ENCODE peak calls at places on chromosomes 13 and 19, in nine cellular contexts. One of them, this sample, is unnamed.
A peak's percentile ranks its signal among the peaks of the same experiment; 100 is the strongest.

GRCh38 chr19:33300016-33300981 is 2.0 kb downstream of the CEBPA start:
- DNase-seq in omental fat pad: no peak
- DNase-seq in suprapubic skin: no peak
- DNase-seq in Kasumi-1: no peak
- DNase-seq in stimulated activated CD8-positive, alpha-beta memory T cell treated with anti-CD3 and anti-CD28 coated beads, Interleukin-15, amount 100 ng/mL, for 24 hours: no peak
- DNase-seq in activated T-cell treated with anti-CD3 and anti-CD28 coated beads, Interleukin-2, amount 50 U/mL, for 72 hours: no peak
- DNase-seq in BJ: no peak
- DNase-seq in AG08395: no peak
- DNase-seq in activated naive CD4-positive, alpha-beta T cell treated with anti-CD3 and anti-CD28 coated beads, Interleukin-2, amount 10 ng/mL, durations not matched to agents 7 days and 5 days: no peak
- DNase-seq in this sample: no peak

GRCh38 chr19:23917856-23918255 is 3.2 kb downstream of the ZNF726 start:
- DNase-seq in omental fat pad: no peak
- DNase-seq in suprapubic skin: no peak
- DNase-seq in Kasumi-1: no peak
- DNase-seq in stimulated activated CD8-positive, alpha-beta memory T cell treated with anti-CD3 and anti-CD28 coated beads, Interleukin-15, amount 100 ng/mL, for 24 hours: no peak
- DNase-seq in activated T-cell treated with anti-CD3 and anti-CD28 coated beads, Interleukin-2, amount 50 U/mL, for 72 hours: no peak
- DNase-seq in BJ: no peak
- DNase-seq in AG08395: no peak
- DNase-seq in activated naive CD4-positive, alpha-beta T cell treated with anti-CD3 and anti-CD28 coated beads, Interleukin-2, amount 10 ng/mL, durations not matched to agents 7 days and 5 days: no peak
- DNase-seq in this sample: no peak

GRCh38 chr13:40657961-40658360 is 8.5 kb downstream of the FOXO1 start:
- DNase-seq in omental fat pad: no peak
- DNase-seq in suprapubic skin: no peak
- DNase-seq in Kasumi-1: no peak
- DNase-seq in stimulated activated CD8-positive, alpha-beta memory T cell treated with anti-CD3 and anti-CD28 coated beads, Interleukin-15, amount 100 ng/mL, for 24 hours: no peak
- DNase-seq in activated T-cell treated with anti-CD3 and anti-CD28 coated beads, Interleukin-2, amount 50 U/mL, for 72 hours: no peak
- DNase-seq in BJ: no peak
- DNase-seq in AG08395: no peak
- DNase-seq in activated naive CD4-positive, alpha-beta T cell treated with anti-CD3 and anti-CD28 coated beads, Interleukin-2, amount 10 ng/mL, durations not matched to agents 7 days and 5 days: no peak
- DNase-seq in this sample: no peak

GRCh38 chr13:72208112-72208645 is 341.2 kb upstream of the DACH1 start:
- DNase-seq in omental fat pad: no peak
- DNase-seq in suprapubic skin: no peak
- DNase-seq in Kasumi-1: no peak
- DNase-seq in stimulated activated CD8-positive, alpha-beta memory T cell treated with anti-CD3 and anti-CD28 coated beads, Interleukin-15, amount 100 ng/mL, for 24 hours: no peak
- DNase-seq in activated T-cell treated with anti-CD3 and anti-CD28 coated beads, Interleukin-2, amount 50 U/mL, for 72 hours: no peak
- DNase-seq in BJ: no peak
- DNase-seq in AG08395: peak; percentile 4
- DNase-seq in activated naive CD4-positive, alpha-beta T cell treated with anti-CD3 and anti-CD28 coated beads, Interleukin-2, amount 10 ng/mL, durations not matched to agents 7 days and 5 days: no peak
- DNase-seq in this sample: no peak

GRCh38 chr13:92460479-92460878 is 766.1 kb upstream of the GPC6 start:
- DNase-seq in omental fat pad: no peak
- DNase-seq in suprapubic skin: no peak
- DNase-seq in Kasumi-1: no peak
- DNase-seq in stimulated activated CD8-positive, alpha-beta memory T cell treated with anti-CD3 and anti-CD28 coated beads, Interleukin-15, amount 100 ng/mL, for 24 hours: no peak
- DNase-seq in activated T-cell treated with anti-CD3 and anti-CD28 coated beads, Interleukin-2, amount 50 U/mL, for 72 hours: no peak
- DNase-seq in BJ: no peak
- DNase-seq in AG08395: no peak
- DNase-seq in activated naive CD4-positive, alpha-beta T cell treated with anti-CD3 and anti-CD28 coated beads, Interleukin-2, amount 10 ng/mL, durations not matched to agents 7 days and 5 days: no peak
- DNase-seq in this sample: no peak

GRCh38 chr19:28887920-28888618 is 324.9 kb downstream of the UQCRFS1 start:
- DNase-seq in omental fat pad: no peak
- DNase-seq in suprapubic skin: no peak
- DNase-seq in Kasumi-1: no peak
- DNase-seq in stimulated activated CD8-positive, alpha-beta memory T cell treated with anti-CD3 and anti-CD28 coated beads, Interleukin-15, amount 100 ng/mL, for 24 hours: no peak
- DNase-seq in activated T-cell treated with anti-CD3 and anti-CD28 coated beads, Interleukin-2, amount 50 U/mL, for 72 hours: no peak
- DNase-seq in BJ: no peak
- DNase-seq in AG08395: no peak
- DNase-seq in activated naive CD4-positive, alpha-beta T cell treated with anti-CD3 and anti-CD28 coated beads, Interleukin-2, amount 10 ng/mL, durations not matched to agents 7 days and 5 days: no peak
- DNase-seq in this sample: no peak

GRCh38 chr19:55259540-55260210 is 858 bp upstream of the PPP6R1 start:
- DNase-seq in omental fat pad: no peak
- DNase-seq in suprapubic skin: peak; percentile 71
- DNase-seq in Kasumi-1: peak; percentile 10
- DNase-seq in stimulated activated CD8-positive, alpha-beta memory T cell treated with anti-CD3 and anti-CD28 coated beads, Interleukin-15, amount 100 ng/mL, for 24 hours: no peak
- DNase-seq in activated T-cell treated with anti-CD3 and anti-CD28 coated beads, Interleukin-2, amount 50 U/mL, for 72 hours: no peak
- DNase-seq in BJ: no peak
- DNase-seq in AG08395: no peak
- DNase-seq in activated naive CD4-positive, alpha-beta T cell treated with anti-CD3 and anti-CD28 coated beads, Interleukin-2, amount 10 ng/mL, durations not matched to agents 7 days and 5 days: no peak
- DNase-seq in this sample: no peak

GRCh38 chr13:50720856-50721663 is 122.4 kb downstream of the DLEU7 start:
- DNase-seq in omental fat pad: no peak
- DNase-seq in suprapubic skin: no peak
- DNase-seq in Kasumi-1: no peak
- DNase-seq in stimulated activated CD8-positive, alpha-beta memory T cell treated with anti-CD3 and anti-CD28 coated beads, Interleukin-15, amount 100 ng/mL, for 24 hours: no peak
- DNase-seq in activated T-cell treated with anti-CD3 and anti-CD28 coated beads, Interleukin-2, amount 50 U/mL, for 72 hours: no peak
- DNase-seq in BJ: no peak
- DNase-seq in AG08395: no peak
- DNase-seq in activated naive CD4-positive, alpha-beta T cell treated with anti-CD3 and anti-CD28 coated beads, Interleukin-2, amount 10 ng/mL, durations not matched to agents 7 days and 5 days: no peak
- DNase-seq in this sample: no peak

GRCh38 chr13:104099750-104100149 is 1033.5 kb upstream of the SLC10A2 start:
- DNase-seq in omental fat pad: no peak
- DNase-seq in suprapubic skin: no peak
- DNase-seq in Kasumi-1: no peak
- DNase-seq in stimulated activated CD8-positive, alpha-beta memory T cell treated with anti-CD3 and anti-CD28 coated beads, Interleukin-15, amount 100 ng/mL, for 24 hours: no peak
- DNase-seq in activated T-cell treated with anti-CD3 and anti-CD28 coated beads, Interleukin-2, amount 50 U/mL, for 72 hours: no peak
- DNase-seq in BJ: no peak
- DNase-seq in AG08395: no peak
- DNase-seq in activated naive CD4-positive, alpha-beta T cell treated with anti-CD3 and anti-CD28 coated beads, Interleukin-2, amount 10 ng/mL, durations not matched to agents 7 days and 5 days: no peak
- DNase-seq in this sample: no peak

GRCh38 chr13:44961997-44962396 is 27.3 kb downstream of the NUFIP1 start:
- DNase-seq in omental fat pad: no peak
- DNase-seq in suprapubic skin: no peak
- DNase-seq in Kasumi-1: no peak
- DNase-seq in stimulated activated CD8-positive, alpha-beta memory T cell treated with anti-CD3 and anti-CD28 coated beads, Interleukin-15, amount 100 ng/mL, for 24 hours: no peak
- DNase-seq in activated T-cell treated with anti-CD3 and anti-CD28 coated beads, Interleukin-2, amount 50 U/mL, for 72 hours: no peak
- DNase-seq in BJ: no peak
- DNase-seq in AG08395: no peak
- DNase-seq in activated naive CD4-positive, alpha-beta T cell treated with anti-CD3 and anti-CD28 coated beads, Interleukin-2, amount 10 ng/mL, durations not matched to agents 7 days and 5 days: no peak
- DNase-seq in this sample: no peak

GRCh38 chr13:35830850-35831450 is 300.2 kb downstream of the DCLK1 start:
- DNase-seq in omental fat pad: no peak
- DNase-seq in suprapubic skin: no peak
- DNase-seq in Kasumi-1: no peak
- DNase-seq in stimulated activated CD8-positive, alpha-beta memory T cell treated with anti-CD3 and anti-CD28 coated beads, Interleukin-15, amount 100 ng/mL, for 24 hours: no peak
- DNase-seq in activated T-cell treated with anti-CD3 and anti-CD28 coated beads, Interleukin-2, amount 50 U/mL, for 72 hours: no peak
- DNase-seq in BJ: no peak
- DNase-seq in AG08395: no peak
- DNase-seq in activated naive CD4-positive, alpha-beta T cell treated with anti-CD3 and anti-CD28 coated beads, Interleukin-2, amount 10 ng/mL, durations not matched to agents 7 days and 5 days: no peak
- DNase-seq in this sample: no peak

GRCh38 chr19:30069535-30070197 is 127.6 kb downstream of the URI1 start:
- DNase-seq in omental fat pad: no peak
- DNase-seq in suprapubic skin: peak; percentile 48
- DNase-seq in Kasumi-1: no peak
- DNase-seq in stimulated activated CD8-positive, alpha-beta memory T cell treated with anti-CD3 and anti-CD28 coated beads, Interleukin-15, amount 100 ng/mL, for 24 hours: no peak
- DNase-seq in activated T-cell treated with anti-CD3 and anti-CD28 coated beads, Interleukin-2, amount 50 U/mL, for 72 hours: no peak
- DNase-seq in BJ: no peak
- DNase-seq in AG08395: no peak
- DNase-seq in activated naive CD4-positive, alpha-beta T cell treated with anti-CD3 and anti-CD28 coated beads, Interleukin-2, amount 10 ng/mL, durations not matched to agents 7 days and 5 days: no peak
- DNase-seq in this sample: no peak

GRCh38 chr13:79987323-79987722 is 353.6 kb downstream of the SPRY2 start:
- DNase-seq in omental fat pad: no peak
- DNase-seq in suprapubic skin: no peak
- DNase-seq in Kasumi-1: no peak
- DNase-seq in stimulated activated CD8-positive, alpha-beta memory T cell treated with anti-CD3 and anti-CD28 coated beads, Interleukin-15, amount 100 ng/mL, for 24 hours: no peak
- DNase-seq in activated T-cell treated with anti-CD3 and anti-CD28 coated beads, Interleukin-2, amount 50 U/mL, for 72 hours: no peak
- DNase-seq in BJ: no peak
- DNase-seq in AG08395: no peak
- DNase-seq in activated naive CD4-positive, alpha-beta T cell treated with anti-CD3 and anti-CD28 coated beads, Interleukin-2, amount 10 ng/mL, durations not matched to agents 7 days and 5 days: no peak
- DNase-seq in this sample: no peak

GRCh38 chr13:50393641-50394040 is 378.4 kb downstream of the KCNRG start:
- DNase-seq in omental fat pad: no peak
- DNase-seq in suprapubic skin: no peak
- DNase-seq in Kasumi-1: no peak
- DNase-seq in stimulated activated CD8-positive, alpha-beta memory T cell treated with anti-CD3 and anti-CD28 coated beads, Interleukin-15, amount 100 ng/mL, for 24 hours: no peak
- DNase-seq in activated T-cell treated with anti-CD3 and anti-CD28 coated beads, Interleukin-2, amount 50 U/mL, for 72 hours: no peak
- DNase-seq in BJ: no peak
- DNase-seq in AG08395: no peak
- DNase-seq in activated naive CD4-positive, alpha-beta T cell treated with anti-CD3 and anti-CD28 coated beads, Interleukin-2, amount 10 ng/mL, durations not matched to agents 7 days and 5 days: no peak
- DNase-seq in this sample: no peak

GRCh38 chr13:73394066-73394465 is 335.3 kb downstream of the KLF5 start:
- DNase-seq in omental fat pad: no peak
- DNase-seq in suprapubic skin: no peak
- DNase-seq in Kasumi-1: no peak
- DNase-seq in stimulated activated CD8-positive, alpha-beta memory T cell treated with anti-CD3 and anti-CD28 coated beads, Interleukin-15, amount 100 ng/mL, for 24 hours: no peak
- DNase-seq in activated T-cell treated with anti-CD3 and anti-CD28 coated beads, Interleukin-2, amount 50 U/mL, for 72 hours: no peak
- DNase-seq in BJ: no peak
- DNase-seq in AG08395: no peak
- DNase-seq in activated naive CD4-positive, alpha-beta T cell treated with anti-CD3 and anti-CD28 coated beads, Interleukin-2, amount 10 ng/mL, durations not matched to agents 7 days and 5 days: no peak
- DNase-seq in this sample: no peak

GRCh38 chr19:38543807-38544568 is 73.8 kb downstream of the MAP4K1 start:
- DNase-seq in omental fat pad: peak; percentile 58
- DNase-seq in suprapubic skin: no peak
- DNase-seq in Kasumi-1: peak; percentile 72
- DNase-seq in stimulated activated CD8-positive, alpha-beta memory T cell treated with anti-CD3 and anti-CD28 coated beads, Interleukin-15, amount 100 ng/mL, for 24 hours: no peak
- DNase-seq in activated T-cell treated with anti-CD3 and anti-CD28 coated beads, Interleukin-2, amount 50 U/mL, for 72 hours: peak; percentile 40
- DNase-seq in BJ: peak; percentile 40
- DNase-seq in AG08395: peak; percentile 91
- DNase-seq in activated naive CD4-positive, alpha-beta T cell treated with anti-CD3 and anti-CD28 coated beads, Interleukin-2, amount 10 ng/mL, durations not matched to agents 7 days and 5 days: peak; percentile 42
- DNase-seq in this sample: no peak

GRCh38 chr13:23699271-23699670 is 129.1 kb downstream of the TNFRSF19 start:
- DNase-seq in omental fat pad: no peak
- DNase-seq in suprapubic skin: no peak
- DNase-seq in Kasumi-1: no peak
- DNase-seq in stimulated activated CD8-positive, alpha-beta memory T cell treated with anti-CD3 and anti-CD28 coated beads, Interleukin-15, amount 100 ng/mL, for 24 hours: no peak
- DNase-seq in activated T-cell treated with anti-CD3 and anti-CD28 coated beads, Interleukin-2, amount 50 U/mL, for 72 hours: no peak
- DNase-seq in BJ: no peak
- DNase-seq in AG08395: no peak
- DNase-seq in activated naive CD4-positive, alpha-beta T cell treated with anti-CD3 and anti-CD28 coated beads, Interleukin-2, amount 10 ng/mL, durations not matched to agents 7 days and 5 days: no peak
- DNase-seq in this sample: no peak

GRCh38 chr13:38564751-38565150 is 122.1 kb upstream of the FREM2 start:
- DNase-seq in omental fat pad: no peak
- DNase-seq in suprapubic skin: no peak
- DNase-seq in Kasumi-1: no peak
- DNase-seq in stimulated activated CD8-positive, alpha-beta memory T cell treated with anti-CD3 and anti-CD28 coated beads, Interleukin-15, amount 100 ng/mL, for 24 hours: no peak
- DNase-seq in activated T-cell treated with anti-CD3 and anti-CD28 coated beads, Interleukin-2, amount 50 U/mL, for 72 hours: no peak
- DNase-seq in BJ: no peak
- DNase-seq in AG08395: no peak
- DNase-seq in activated naive CD4-positive, alpha-beta T cell treated with anti-CD3 and anti-CD28 coated beads, Interleukin-2, amount 10 ng/mL, durations not matched to agents 7 days and 5 days: no peak
- DNase-seq in this sample: no peak

GRCh38 chr19:11598103-11598483 is 810 bp downstream of the ZNF627 start:
- DNase-seq in omental fat pad: no peak
- DNase-seq in suprapubic skin: no peak
- DNase-seq in Kasumi-1: no peak
- DNase-seq in stimulated activated CD8-positive, alpha-beta memory T cell treated with anti-CD3 and anti-CD28 coated beads, Interleukin-15, amount 100 ng/mL, for 24 hours: no peak
- DNase-seq in activated T-cell treated with anti-CD3 and anti-CD28 coated beads, Interleukin-2, amount 50 U/mL, for 72 hours: no peak
- DNase-seq in BJ: no peak
- DNase-seq in AG08395: no peak
- DNase-seq in activated naive CD4-positive, alpha-beta T cell treated with anti-CD3 and anti-CD28 coated beads, Interleukin-2, amount 10 ng/mL, durations not matched to agents 7 days and 5 days: no peak
- DNase-seq in this sample: no peak

GRCh38 chr13:109436055-109436622 is 350.2 kb downstream of the IRS2 start:
- DNase-seq in omental fat pad: no peak
- DNase-seq in suprapubic skin: no peak
- DNase-seq in Kasumi-1: no peak
- DNase-seq in stimulated activated CD8-positive, alpha-beta memory T cell treated with anti-CD3 and anti-CD28 coated beads, Interleukin-15, amount 100 ng/mL, for 24 hours: no peak
- DNase-seq in activated T-cell treated with anti-CD3 and anti-CD28 coated beads, Interleukin-2, amount 50 U/mL, for 72 hours: no peak
- DNase-seq in BJ: no peak
- DNase-seq in AG08395: no peak
- DNase-seq in activated naive CD4-positive, alpha-beta T cell treated with anti-CD3 and anti-CD28 coated beads, Interleukin-2, amount 10 ng/mL, durations not matched to agents 7 days and 5 days: no peak
- DNase-seq in this sample: no peak

GRCh38 chr19:45123440-45123850 is 30.5 kb downstream of the PPP1R37 start:
- DNase-seq in omental fat pad: no peak
- DNase-seq in suprapubic skin: no peak
- DNase-seq in Kasumi-1: no peak
- DNase-seq in stimulated activated CD8-positive, alpha-beta memory T cell treated with anti-CD3 and anti-CD28 coated beads, Interleukin-15, amount 100 ng/mL, for 24 hours: no peak
- DNase-seq in activated T-cell treated with anti-CD3 and anti-CD28 coated beads, Interleukin-2, amount 50 U/mL, for 72 hours: no peak
- DNase-seq in BJ: no peak
- DNase-seq in AG08395: no peak
- DNase-seq in activated naive CD4-positive, alpha-beta T cell treated with anti-CD3 and anti-CD28 coated beads, Interleukin-2, amount 10 ng/mL, durations not matched to agents 7 days and 5 days: no peak
- DNase-seq in this sample: no peak

GRCh38 chr13:92297971-92298942 is 899.8 kb downstream of the GPC5 start:
- DNase-seq in omental fat pad: no peak
- DNase-seq in suprapubic skin: no peak
- DNase-seq in Kasumi-1: no peak
- DNase-seq in stimulated activated CD8-positive, alpha-beta memory T cell treated with anti-CD3 and anti-CD28 coated beads, Interleukin-15, amount 100 ng/mL, for 24 hours: no peak
- DNase-seq in activated T-cell treated with anti-CD3 and anti-CD28 coated beads, Interleukin-2, amount 50 U/mL, for 72 hours: no peak
- DNase-seq in BJ: no peak
- DNase-seq in AG08395: no peak
- DNase-seq in activated naive CD4-positive, alpha-beta T cell treated with anti-CD3 and anti-CD28 coated beads, Interleukin-2, amount 10 ng/mL, durations not matched to agents 7 days and 5 days: no peak
- DNase-seq in this sample: no peak

GRCh38 chr19:17136026-17136425 is 60.4 kb downstream of the MYO9B start:
- DNase-seq in omental fat pad: no peak
- DNase-seq in suprapubic skin: no peak
- DNase-seq in Kasumi-1: no peak
- DNase-seq in stimulated activated CD8-positive, alpha-beta memory T cell treated with anti-CD3 and anti-CD28 coated beads, Interleukin-15, amount 100 ng/mL, for 24 hours: no peak
- DNase-seq in activated T-cell treated with anti-CD3 and anti-CD28 coated beads, Interleukin-2, amount 50 U/mL, for 72 hours: no peak
- DNase-seq in BJ: no peak
- DNase-seq in AG08395: no peak
- DNase-seq in activated naive CD4-positive, alpha-beta T cell treated with anti-CD3 and anti-CD28 coated beads, Interleukin-2, amount 10 ng/mL, durations not matched to agents 7 days and 5 days: no peak
- DNase-seq in this sample: no peak

GRCh38 chr19:52734340-52734892 is 428 bp downstream of the ZNF611 start:
- DNase-seq in omental fat pad: no peak
- DNase-seq in suprapubic skin: no peak
- DNase-seq in Kasumi-1: no peak
- DNase-seq in stimulated activated CD8-positive, alpha-beta memory T cell treated with anti-CD3 and anti-CD28 coated beads, Interleukin-15, amount 100 ng/mL, for 24 hours: peak; percentile 10
- DNase-seq in activated T-cell treated with anti-CD3 and anti-CD28 coated beads, Interleukin-2, amount 50 U/mL, for 72 hours: no peak
- DNase-seq in BJ: no peak
- DNase-seq in AG08395: no peak
- DNase-seq in activated naive CD4-positive, alpha-beta T cell treated with anti-CD3 and anti-CD28 coated beads, Interleukin-2, amount 10 ng/mL, durations not matched to agents 7 days and 5 days: no peak
- DNase-seq in this sample: no peak

GRCh38 chr19:48681127-48681470 is 8.3 kb upstream of the NTN5 start:
- DNase-seq in omental fat pad: no peak
- DNase-seq in suprapubic skin: no peak
- DNase-seq in Kasumi-1: no peak
- DNase-seq in stimulated activated CD8-positive, alpha-beta memory T cell treated with anti-CD3 and anti-CD28 coated beads, Interleukin-15, amount 100 ng/mL, for 24 hours: no peak
- DNase-seq in activated T-cell treated with anti-CD3 and anti-CD28 coated beads, Interleukin-2, amount 50 U/mL, for 72 hours: no peak
- DNase-seq in BJ: no peak
- DNase-seq in AG08395: no peak
- DNase-seq in activated naive CD4-positive, alpha-beta T cell treated with anti-CD3 and anti-CD28 coated beads, Interleukin-2, amount 10 ng/mL, durations not matched to agents 7 days and 5 days: no peak
- DNase-seq in this sample: no peak

GRCh38 chr19:29503785-29504184 is 22.0 kb upstream of the VSTM2B start:
- DNase-seq in omental fat pad: no peak
- DNase-seq in suprapubic skin: no peak
- DNase-seq in Kasumi-1: no peak
- DNase-seq in stimulated activated CD8-positive, alpha-beta memory T cell treated with anti-CD3 and anti-CD28 coated beads, Interleukin-15, amount 100 ng/mL, for 24 hours: no peak
- DNase-seq in activated T-cell treated with anti-CD3 and anti-CD28 coated beads, Interleukin-2, amount 50 U/mL, for 72 hours: no peak
- DNase-seq in BJ: no peak
- DNase-seq in AG08395: no peak
- DNase-seq in activated naive CD4-positive, alpha-beta T cell treated with anti-CD3 and anti-CD28 coated beads, Interleukin-2, amount 10 ng/mL, durations not matched to agents 7 days and 5 days: no peak
- DNase-seq in this sample: no peak

GRCh38 chr13:31797154-31797775 is 57.9 kb downstream of the RXFP2 start:
- DNase-seq in omental fat pad: no peak
- DNase-seq in suprapubic skin: no peak
- DNase-seq in Kasumi-1: peak; percentile 10
- DNase-seq in stimulated activated CD8-positive, alpha-beta memory T cell treated with anti-CD3 and anti-CD28 coated beads, Interleukin-15, amount 100 ng/mL, for 24 hours: no peak
- DNase-seq in activated T-cell treated with anti-CD3 and anti-CD28 coated beads, Interleukin-2, amount 50 U/mL, for 72 hours: no peak
- DNase-seq in BJ: no peak
- DNase-seq in AG08395: peak; percentile 77
- DNase-seq in activated naive CD4-positive, alpha-beta T cell treated with anti-CD3 and anti-CD28 coated beads, Interleukin-2, amount 10 ng/mL, durations not matched to agents 7 days and 5 days: no peak
- DNase-seq in this sample: no peak

GRCh38 chr13:27011661-27012060 is 159.9 kb downstream of the USP12 start:
- DNase-seq in omental fat pad: no peak
- DNase-seq in suprapubic skin: no peak
- DNase-seq in Kasumi-1: no peak
- DNase-seq in stimulated activated CD8-positive, alpha-beta memory T cell treated with anti-CD3 and anti-CD28 coated beads, Interleukin-15, amount 100 ng/mL, for 24 hours: no peak
- DNase-seq in activated T-cell treated with anti-CD3 and anti-CD28 coated beads, Interleukin-2, amount 50 U/mL, for 72 hours: no peak
- DNase-seq in BJ: no peak
- DNase-seq in AG08395: no peak
- DNase-seq in activated naive CD4-positive, alpha-beta T cell treated with anti-CD3 and anti-CD28 coated beads, Interleukin-2, amount 10 ng/mL, durations not matched to agents 7 days and 5 days: no peak
- DNase-seq in this sample: no peak

GRCh38 chr19:3285647-3286176 is 61.3 kb downstream of the CELF5 start:
- DNase-seq in omental fat pad: no peak
- DNase-seq in suprapubic skin: no peak
- DNase-seq in Kasumi-1: no peak
- DNase-seq in stimulated activated CD8-positive, alpha-beta memory T cell treated with anti-CD3 and anti-CD28 coated beads, Interleukin-15, amount 100 ng/mL, for 24 hours: peak; percentile 33
- DNase-seq in activated T-cell treated with anti-CD3 and anti-CD28 coated beads, Interleukin-2, amount 50 U/mL, for 72 hours: no peak
- DNase-seq in BJ: no peak
- DNase-seq in AG08395: peak; percentile 52
- DNase-seq in activated naive CD4-positive, alpha-beta T cell treated with anti-CD3 and anti-CD28 coated beads, Interleukin-2, amount 10 ng/mL, durations not matched to agents 7 days and 5 days: peak; percentile 67
- DNase-seq in this sample: no peak

GRCh38 chr19:5484398-5485285 is 29.4 kb downstream of the ZNRF4 start:
- DNase-seq in omental fat pad: no peak
- DNase-seq in suprapubic skin: no peak
- DNase-seq in Kasumi-1: no peak
- DNase-seq in stimulated activated CD8-positive, alpha-beta memory T cell treated with anti-CD3 and anti-CD28 coated beads, Interleukin-15, amount 100 ng/mL, for 24 hours: no peak
- DNase-seq in activated T-cell treated with anti-CD3 and anti-CD28 coated beads, Interleukin-2, amount 50 U/mL, for 72 hours: no peak
- DNase-seq in BJ: no peak
- DNase-seq in AG08395: no peak
- DNase-seq in activated naive CD4-positive, alpha-beta T cell treated with anti-CD3 and anti-CD28 coated beads, Interleukin-2, amount 10 ng/mL, durations not matched to agents 7 days and 5 days: no peak
- DNase-seq in this sample: no peak

GRCh38 chr19:38384209-38385027 is 3.4 kb downstream of the GGN start:
- DNase-seq in omental fat pad: no peak
- DNase-seq in suprapubic skin: no peak
- DNase-seq in Kasumi-1: no peak
- DNase-seq in stimulated activated CD8-positive, alpha-beta memory T cell treated with anti-CD3 and anti-CD28 coated beads, Interleukin-15, amount 100 ng/mL, for 24 hours: no peak
- DNase-seq in activated T-cell treated with anti-CD3 and anti-CD28 coated beads, Interleukin-2, amount 50 U/mL, for 72 hours: no peak
- DNase-seq in BJ: no peak
- DNase-seq in AG08395: no peak
- DNase-seq in activated naive CD4-positive, alpha-beta T cell treated with anti-CD3 and anti-CD28 coated beads, Interleukin-2, amount 10 ng/mL, durations not matched to agents 7 days and 5 days: no peak
- DNase-seq in this sample: no peak

This sample was measured in esophagus muscularis mucosa.